ENCODE peak calls at places on chromosomes 11 and 22, in ten cellular contexts. R is SK-MEL-5; T is EL; D is activated CD4-positive, alpha-beta memory T cell treated with anti-CD3 and anti-CD28 coated beads, Interleukin-2, amount 10 ng/mL, durations not matched to agents 7 days and 5 days; F is kidney tubule cell; Y is ovary; G is lower lobe of right lung; M is stimulated activated CD8-positive, alpha-beta memory T cell treated with anti-CD3 and anti-CD28 coated beads, Interleukin-7, amount 100 ng/mL, for 1 hour; L is HFFc6; U is activated T-cell treated with anti-CD3 and anti-CD28 coated beads for 1 hour. W is an unnamed sample.

GRCh38 chr11:109033627-109034340 is 368.9 kb downstream of the DDX10 start:
- DNase-seq in L (peak), Y (no peak), G (no peak), T (peak), U (no peak), R (no peak), F (peak), M (no peak), D (no peak), W (no peak)

GRCh38 chr22:19275513-19275912 is 16.0 kb downstream of the CLTCL1 start:
- DNase-seq in Y (no peak), L (no peak), M (no peak), T (no peak), U (no peak), G (no peak), F (no peak), R (no peak), D (no peak), W (no peak)

GRCh38 chr22:44340271-44341239 is 27.8 kb upstream of the SHISAL1 start:
- DNase-seq in T (no peak), R (no peak), L (no peak), M (no peak), Y (no peak), F (peak), U (no peak), G (no peak), D (no peak), W (no peak)

GRCh38 chr11:10522921-10523320 is 18.1 kb downstream of the RNF141 start:
- DNase-seq in L (no peak), M (no peak), D (no peak), T (no peak), U (no peak), R (no peak), Y (no peak), F (no peak), G (no peak), W (no peak)

GRCh38 chr11:1389932-1390587 is at the start of gene BRSK2:
- DNase-seq in T (no peak), G (no peak), M (no peak), Y (no peak), U (no peak), F (no peak), D (no peak), R (no peak), L (no peak), W (no peak)

GRCh38 chr11:93528252-93528651 is 14.9 kb downstream of the SMCO4 start:
- DNase-seq in D (no peak), G (no peak), T (no peak), U (no peak), L (no peak), M (no peak), F (no peak), R (no peak), Y (no peak), W (no peak)

GRCh38 chr11:15956302-15956701 is 400.0 kb downstream of the SOX6 start:
- DNase-seq in Y (no peak), M (no peak), L (no peak), F (no peak), D (no peak), R (no peak), T (no peak), G (no peak), U (no peak), W (no peak)

GRCh38 chr11:121451178-121451981 is 734 bp upstream of the SORL1 start:
- DNase-seq in L (no peak), G (no peak), M (no peak), R (no peak), Y (no peak), F (peak), D (peak), U (no peak), T (no peak), W (no peak)

GRCh38 chr11:59755701-59756495 is 722 bp downstream of the STX3 start:
- DNase-seq in F (peak), Y (peak), G (peak), D (peak), R (peak), T (peak), M (no peak), U (peak), L (peak), W (peak)

GRCh38 chr11:94595061-94595460 is 27.9 kb downstream of the PIWIL4 start:
- DNase-seq in U (no peak), L (no peak), G (no peak), F (no peak), Y (no peak), D (no peak), M (no peak), R (no peak), T (no peak), W (no peak)

GRCh38 chr11:76186776-76187279 is 19.5 kb downstream of the WNT11 start:
- DNase-seq in M (no peak), U (no peak), G (no peak), Y (no peak), F (no peak), T (no peak), R (no peak), D (no peak), L (no peak), W (no peak)

GRCh38 chr11:113111156-113111555 is 149.9 kb downstream of the NCAM1 start:
- DNase-seq in G (no peak), D (no peak), F (no peak), Y (no peak), L (no peak), T (no peak), R (no peak), M (no peak), U (no peak), W (no peak)

GRCh38 chr11:8872017-8872416 is 39.0 kb upstream of the AKIP1 start:
- DNase-seq in U (no peak), F (no peak), Y (no peak), M (no peak), D (no peak), T (no peak), L (no peak), G (no peak), R (no peak), W (no peak)

GRCh38 chr11:123193742-123194141 is 1.3 kb downstream of the CLMP start:
- DNase-seq in R (no peak), L (peak), F (no peak), U (no peak), D (no peak), G (no peak), T (peak), M (no peak), Y (no peak), W (no peak)

GRCh38 chr22:19960491-19961200 is 19.0 kb upstream of the TXNRD2 start:
- DNase-seq in R (no peak), G (peak), U (no peak), F (no peak), M (no peak), D (no peak), T (no peak), L (no peak), Y (no peak), W (no peak)

W was measured in T-helper 17 cell.